ENCODE peak calls at places on chromosomes 1 and 21, in five cellular contexts. A is esophagus muscularis mucosa, I is K562, G is IMR-90, Y is transverse colon. O is an unnamed sample. For H3K36me3, the result is how much of the 10 kb centered on the place peaks cover.

GRCh38 chr21:45084121-45084520 is 9.7 kb downstream of the ADARB1 start:
- DNase-seq in A (no peak), I (no peak), G (no peak), Y (no peak), O (no peak)

GRCh38 chr1:21659099-21659923 is 9.8 kb downstream of the RAP1GAP start:
- DNase-seq in A (no peak), I (peak), G (peak), Y (peak), O (peak)

GRCh38 chr1:116292929-116293725 is 79.9 kb upstream of the ATP1A1 start:
- DNase-seq in A (peak), I (no peak), G (no peak), Y (no peak), O (no peak)

GRCh38 chr1:22976461-22977243 is 4.0 kb upstream of the LACTBL1 start:
- DNase-seq in A (no peak), I (peak), G (peak), Y (peak), O (peak)

GRCh38 chr1:19963636-19964035 is 15.8 kb downstream of the PLA2G2A start:
- DNase-seq in A (no peak), I (no peak), G (no peak), Y (no peak), O (no peak)

GRCh38 chr1:38221006-38221649 is 174.5 kb upstream of the POU3F1 start:
- DNase-seq in A (no peak), I (no peak), G (peak), Y (no peak), O (no peak)

GRCh38 chr1:9321986-9322715 is 29.5 kb downstream of the SPSB1 start:
- DNase-seq in A (no peak), I (no peak), G (no peak), Y (no peak), O (no peak)

GRCh38 chr21:38289697-38290096 is 32.9 kb downstream of the KCNJ15 start:
- DNase-seq in A (no peak), I (no peak), G (peak), Y (peak), O (no peak)

GRCh38 chr1:94068831-94069648 is 51.9 kb downstream of the ABCA4 start:
- DNase-seq in A (no peak), I (no peak), G (peak), Y (peak), O (no peak)

GRCh38 chr1:215394084-215394991 is 172.8 kb upstream of the KCTD3 start:
- DNase-seq in A (no peak), I (no peak), G (no peak), Y (no peak), O (no peak)

GRCh38 chr21:25670726-25671125 is 31.7 kb downstream of the JAM2 start:
- DNase-seq in A (no peak), I (no peak), G (peak), Y (no peak), O (no peak)

GRCh38 chr1:119379117-119379516 is 10.5 kb downstream of the HAO2 start:
- DNase-seq in A (no peak), I (no peak), G (no peak), Y (no peak), O (no peak)

GRCh38 chr1:147273409-147274307 is 31.2 kb downstream of the CHD1L start:
- DNase-seq in A (no peak), I (peak), G (peak), Y (no peak), O (no peak)

GRCh38 chr1:157438236-157439012 is 113.9 kb downstream of the FCRL5 start:
- DNase-seq in A (no peak), I (no peak), G (no peak), Y (no peak), O (no peak)

GRCh38 chr1:183331095-183331742 is 87.0 kb downstream of the NMNAT2 start:
- DNase-seq in A (no peak), I (no peak), G (no peak), Y (no peak), O (no peak)

GRCh38 chr1:165877940-165878556 is 50.6 kb downstream of the UCK2 start:
- DNase-seq in A (no peak), I (no peak), G (no peak), Y (no peak), O (no peak)

GRCh38 chr1:71565267-71565666 is 484.4 kb upstream of the ZRANB2 start:
- DNase-seq in A (no peak), I (no peak), G (peak), Y (no peak), O (no peak)

GRCh38 chr1:84870591-84870990 is 22.4 kb downstream of the LPAR3 start:
- DNase-seq in A (no peak), I (no peak), G (no peak), Y (no peak), O (no peak)

GRCh38 chr1:11746795-11747487 is 11.0 kb downstream of the AGTRAP start:
- DNase-seq in A (no peak), I (no peak), G (no peak), Y (no peak), O (no peak)

GRCh38 chr1:65514083-65514482 is 93.6 kb downstream of the LEPR start:
- DNase-seq in A (no peak), I (no peak), G (peak), Y (no peak), O (no peak)

GRCh38 chr1:75136921-75137641 is 2.9 kb downstream of the LHX8 start:
- DNase-seq in A (no peak), I (no peak), G (no peak), Y (no peak), O (no peak)

GRCh38 chr1:65001238-65001792 is 35.0 kb upstream of the JAK1 start:
- DNase-seq in A (peak), I (peak), G (peak), Y (peak), O (peak)

GRCh38 chr1:91092503-91092902 is 70.7 kb upstream of the ZNF644 start:
- DNase-seq in A (no peak), I (no peak), G (no peak), Y (no peak), O (no peak)

GRCh38 chr1:15796086-15796462 is 11.4 kb downstream of the UQCRHL start:
- DNase-seq in A (no peak), I (no peak), G (no peak), Y (no peak), O (no peak)

GRCh38 chr1:169610110-169610509 is 19.8 kb downstream of the SELP start:
- DNase-seq in A (no peak), I (no peak), G (no peak), Y (no peak), O (no peak)

GRCh38 chr1:17688217-17688810 is 66.8 kb upstream of the ACTL8 start:
- DNase-seq in A (no peak), I (no peak), G (no peak), Y (no peak), O (no peak)

GRCh38 chr21:28949318-28949717 is 43.4 kb downstream of the LTN1 start:
- DNase-seq in A (no peak), I (no peak), G (no peak), Y (no peak), O (no peak)

GRCh38 chr1:21030201-21030600 is 146.5 kb downstream of the EIF4G3 start:
- DNase-seq in A (no peak), I (no peak), G (no peak), Y (no peak), O (no peak)

GRCh38 chr1:157472302-157472701 is 80.0 kb downstream of the FCRL5 start:
- DNase-seq in A (no peak), I (no peak), G (no peak), Y (peak), O (no peak)

GRCh38 chr1:119481951-119482350 is 25.1 kb upstream of the HSD3B1 start:
- DNase-seq in A (peak), I (no peak), G (no peak), Y (no peak), O (no peak)

GRCh38 chr1:169725930-169726329 is 7.9 kb downstream of the SELE start:
- DNase-seq in A (no peak), I (no peak), G (no peak), Y (no peak), O (no peak)

GRCh38 chr1:94961582-94961981 is 34.7 kb upstream of the CNN3 start:
- DNase-seq in A (no peak), I (no peak), G (no peak), Y (no peak), O (no peak)

GRCh38 chr1:222792744-222793143 is 22.1 kb upstream of the DISP1 start:
- DNase-seq in A (no peak), I (peak), G (peak), Y (no peak), O (no peak)

GRCh38 chr1:78839704-78840277 is 166.7 kb downstream of the ADGRL4 start:
- DNase-seq in A (no peak), I (peak), G (peak), Y (no peak), O (no peak)

DNA sequence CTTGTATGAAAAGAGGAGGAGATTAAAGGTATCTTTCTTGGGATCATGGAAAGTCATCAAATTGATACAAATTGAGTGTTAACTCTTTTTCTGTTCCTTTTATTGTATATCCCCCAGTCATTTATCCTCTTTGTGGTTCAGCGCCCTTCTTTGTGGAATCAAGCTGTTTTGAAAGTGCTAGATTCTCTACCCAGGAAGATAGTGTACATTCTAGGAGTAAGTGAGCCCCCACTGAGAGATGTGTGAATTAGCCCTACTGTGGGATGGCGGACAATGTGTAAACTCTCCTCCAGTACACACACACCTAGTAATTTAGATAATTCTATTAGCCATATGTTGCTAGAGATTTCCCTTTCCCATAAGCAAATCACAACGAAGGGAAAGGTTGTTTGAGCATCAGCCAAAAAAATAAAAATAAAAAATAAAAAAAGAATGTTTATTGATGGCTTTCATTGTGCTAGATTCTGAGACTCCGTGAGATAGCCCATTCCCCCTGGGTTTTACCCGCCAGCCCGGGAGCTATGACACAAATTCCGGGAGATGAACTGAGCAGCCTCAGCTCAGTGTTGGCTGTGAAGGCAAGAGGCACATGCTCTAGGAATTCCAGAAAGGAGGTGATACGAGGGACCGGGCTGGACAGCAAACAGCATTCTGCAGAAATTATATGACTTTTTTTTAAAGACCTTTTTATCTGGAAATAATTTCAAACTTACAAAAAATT is 378.4 kb upstream of the RUNX1 start:
- DNase-seq in A (no peak), I (no peak), G (no peak), Y (no peak), O (no peak)
- H3K27ac ChIP-seq in A (no peak), I (no peak), G (no peak), Y (no peak), O (no peak)

DNA sequence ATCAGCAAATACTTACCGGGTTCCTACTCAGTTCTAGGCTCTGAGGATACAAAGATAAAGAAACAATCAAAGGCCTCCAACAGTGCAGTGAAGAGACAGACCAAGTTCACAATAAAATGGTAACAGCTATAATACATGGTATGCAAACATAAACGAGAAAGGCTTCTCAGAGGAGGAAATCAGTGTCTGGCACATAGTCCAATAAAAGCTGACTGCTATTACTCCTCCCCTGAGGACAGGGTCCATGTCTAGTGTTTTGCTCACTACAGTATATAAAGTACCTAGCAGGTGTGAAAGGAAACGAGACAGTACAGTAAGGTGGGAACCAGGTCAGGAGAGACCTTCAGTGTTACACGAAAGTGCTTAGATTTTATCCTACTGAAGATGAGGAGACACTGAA is 4.3 kb downstream of the RBM34 start:
- DNase-seq in A (no peak), I (no peak), G (no peak), Y (no peak), O (no peak)
- H3K36me3 ChIP-seq in A (half or more), I (half or more), G (under half), Y (under half), O (half or more)

GRCh38 chr1:226751687-226752086 is 12.6 kb upstream of the ITPKB start:
- DNase-seq in A (no peak), I (no peak), G (no peak), Y (no peak), O (no peak)

GRCh38 chr1:226751214-226751613 is 12.1 kb upstream of the ITPKB start:
- DNase-seq in A (no peak), I (no peak), G (no peak), Y (no peak), O (no peak)

GRCh38 chr1:226754797-226755533 is 15.9 kb upstream of the ITPKB start:
- DNase-seq in A (no peak), I (no peak), G (no peak), Y (no peak), O (no peak)

GRCh38 chr1:226749467-226749866 is 10.4 kb upstream of the ITPKB start:
- DNase-seq in A (no peak), I (no peak), G (no peak), Y (no peak), O (no peak)

GRCh38 chr1:226754097-226754496 is 15.0 kb upstream of the ITPKB start:
- DNase-seq in A (no peak), I (no peak), G (no peak), Y (no peak), O (no peak)
- TF ChIP-seq POLR2A in A (no peak), I (no peak), G (no peak), Y (no peak), O (no peak)

GRCh38 chr1:936865-937264 is 13.1 kb downstream of the SAMD11 start:
- DNase-seq in A (no peak), I (no peak), G (no peak), Y (no peak), O (no peak)

GRCh38 chr1:936348-936747 is 12.6 kb downstream of the SAMD11 start:
- DNase-seq in A (no peak), I (no peak), G (no peak), Y (no peak), O (no peak)

GRCh38 chr1:938088-938683 is 14.5 kb downstream of the SAMD11 start:
- DNase-seq in A (no peak), I (peak), G (peak), Y (peak), O (no peak)

GRCh38 chr1:938711-939504 is 15.2 kb downstream of the SAMD11 start:
- DNase-seq in A (no peak), I (peak), G (no peak), Y (no peak), O (no peak)

GRCh38 chr1:937521-937920 is 13.8 kb downstream of the SAMD11 start:
- DNase-seq in A (no peak), I (no peak), G (no peak), Y (no peak), O (no peak)
- H3K27ac ChIP-seq in A (no peak), I (no peak), G (no peak), Y (no peak), O (no peak)

DNA sequence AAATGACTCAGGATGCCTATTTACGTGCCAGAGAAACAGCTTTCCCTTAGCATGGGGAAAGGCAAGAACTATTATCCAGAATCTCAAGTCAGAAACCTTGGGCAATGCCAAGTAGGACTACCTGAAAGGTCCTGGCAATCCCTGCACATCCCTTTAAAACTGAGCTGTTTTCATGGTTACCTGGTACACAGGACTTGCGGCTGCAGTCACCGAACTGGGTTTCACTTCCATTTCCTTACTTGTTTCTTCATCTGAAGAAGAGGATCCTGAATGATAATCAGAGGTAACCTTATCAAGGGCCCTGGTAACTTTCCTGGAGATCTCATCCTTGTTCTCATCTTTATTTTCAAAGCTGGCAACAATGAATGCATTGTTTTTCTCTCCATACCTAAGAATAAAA is 14.3 kb downstream of the BTG3 start:
- DNase-seq in A (no peak), I (no peak), G (no peak), Y (no peak), O (no peak)
- H3K36me3 ChIP-seq in A (under half), I (half or more), G (under half), Y (under half), O (half or more)

GRCh38 chr1:7259955-7260354 is 474.7 kb downstream of the CAMTA1 start:
- DNase-seq in A (peak), I (no peak), G (no peak), Y (no peak), O (no peak)

GRCh38 chr1:7265771-7266371 is 480.6 kb downstream of the CAMTA1 start:
- DNase-seq in A (peak), I (no peak), G (peak), Y (peak), O (no peak)

GRCh38 chr1:7261490-7261889 is 476.2 kb downstream of the CAMTA1 start:
- DNase-seq in A (peak), I (no peak), G (no peak), Y (no peak), O (no peak)

GRCh38 chr1:7264101-7264500 is 478.8 kb downstream of the CAMTA1 start:
- DNase-seq in A (peak), I (no peak), G (no peak), Y (no peak), O (no peak)

GRCh38 chr1:7262611-7263010 is 477.4 kb downstream of the CAMTA1 start:
- DNase-seq in A (peak), I (no peak), G (no peak), Y (peak), O (no peak)
- TF ChIP-seq POLR2A in A (no peak), I (no peak), G (no peak), Y (peak), O (no peak)

DNA sequence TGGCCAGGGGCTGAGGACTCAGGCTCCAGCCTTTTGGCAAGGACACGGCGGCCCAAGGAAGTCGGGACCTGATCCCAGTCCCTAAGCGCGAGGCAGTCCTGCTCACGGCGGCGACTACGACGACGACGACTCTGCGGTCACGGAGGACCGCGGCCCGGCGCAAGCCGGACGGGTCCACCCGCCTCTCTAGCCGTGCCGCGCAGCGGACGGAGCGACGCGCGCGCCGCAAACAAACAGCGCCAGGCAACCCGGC is 381 bp downstream of the WNT9A start:
- DNase-seq in A (no peak), I (no peak), G (no peak), Y (no peak), O (peak)
- H3K27ac ChIP-seq in A (peak), I (no peak), G (no peak), Y (peak), O (peak)

GRCh38 chr1:208204779-208205178 is 39.4 kb downstream of the PLXNA2 start:
- DNase-seq in A (no peak), I (no peak), G (no peak), Y (no peak), O (no peak)

GRCh38 chr1:208207388-208208131 is 36.6 kb downstream of the PLXNA2 start:
- DNase-seq in A (no peak), I (no peak), G (peak), Y (no peak), O (no peak)

GRCh38 chr1:208208132-208208487 is 36.1 kb downstream of the PLXNA2 start:
- DNase-seq in A (no peak), I (no peak), G (no peak), Y (no peak), O (no peak)

GRCh38 chr1:208205216-208206013 is 38.8 kb downstream of the PLXNA2 start:
- DNase-seq in A (no peak), I (no peak), G (no peak), Y (peak), O (no peak)

GRCh38 chr1:208206092-208206698 is 38.0 kb downstream of the PLXNA2 start:
- DNase-seq in A (no peak), I (no peak), G (no peak), Y (no peak), O (no peak)
- H3K36me3 ChIP-seq in A (under half), I (under half), G (under half), Y (under half), O (under half)

O was measured in spleen.